ENCODE peak calls at places on chromosomes 7 and 10, in eight cellular contexts. D, C, W, J, N, P, I and E are unnamed samples.

GRCh38 chr10:35639651-35640311 is 2.3 kb downstream of the FZD8 start:
- DNase-seq in I (peak), D (peak), J (peak), N (no peak), W (peak), P (no peak), C (peak), E (peak)

GRCh38 chr7:24378871-24379608 is 95.0 kb downstream of the NPY start:
- DNase-seq in W (no peak), D (no peak), J (no peak), N (no peak), P (peak), I (no peak), C (no peak), E (peak)

GRCh38 chr10:11869743-11870460 is 46.7 kb downstream of the PROSER2 start:
- DNase-seq in N (no peak), C (no peak), J (no peak), D (no peak), P (no peak), W (peak), I (peak), E (no peak)

GRCh38 chr7:107068156-107068555 is 23.7 kb downstream of the PRKAR2B start:
- DNase-seq in D (no peak), I (no peak), W (no peak), P (no peak), N (no peak), J (no peak), C (no peak), E (no peak)

GRCh38 chr10:96285331-96285752 is 14.0 kb upstream of the BLNK start:
- DNase-seq in I (no peak), D (no peak), J (peak), C (no peak), N (no peak), W (no peak), P (no peak), E (no peak)

GRCh38 chr10:3251172-3251571 is 78.6 kb upstream of the PITRM1 start:
- DNase-seq in P (no peak), W (no peak), I (no peak), J (no peak), C (no peak), D (no peak), N (no peak), E (no peak)

GRCh38 chr10:126242352-126243260 is 145.7 kb downstream of the ADAM12 start:
- DNase-seq in W (no peak), N (no peak), I (peak), P (no peak), J (no peak), C (no peak), D (peak), E (no peak)

GRCh38 chr7:2521952-2522591 is 2.5 kb downstream of the LFNG start:
- DNase-seq in D (no peak), N (no peak), I (no peak), C (no peak), W (peak), J (peak), P (no peak), E (peak)

GRCh38 chr10:78889536-78890063 is 179.2 kb upstream of the ZMIZ1 start:
- DNase-seq in D (no peak), N (no peak), J (no peak), C (no peak), P (peak), I (no peak), W (no peak), E (no peak)

GRCh38 chr7:89887489-89887888 is 266.8 kb upstream of the STEAP1 start:
- DNase-seq in N (no peak), P (no peak), W (no peak), J (no peak), D (no peak), C (no peak), I (no peak), E (no peak)

GRCh38 chr10:119444866-119445265 is 97.7 kb downstream of the RGS10 start:
- DNase-seq in C (no peak), D (no peak), N (no peak), J (no peak), P (no peak), W (peak), I (no peak), E (no peak)

GRCh38 chr10:131553581-131553980 is 242.1 kb upstream of the TCERG1L start:
- DNase-seq in D (no peak), I (no peak), W (no peak), J (no peak), C (peak), N (no peak), P (no peak), E (no peak)

GRCh38 chr7:94295805-94296204 is 98.9 kb upstream of the COL1A2 start:
- DNase-seq in C (no peak), D (peak), P (no peak), I (peak), W (no peak), J (no peak), N (no peak), E (peak)

GRCh38 chr10:108663551-108663950 is 1259.8 kb downstream of the XPNPEP1 start:
- DNase-seq in I (no peak), N (no peak), C (no peak), P (no peak), D (no peak), W (no peak), J (no peak), E (no peak)

GRCh38 chr10:114520453-114520852 is 116.2 kb upstream of the AFAP1L2 start:
- DNase-seq in J (no peak), C (no peak), W (no peak), D (no peak), N (no peak), I (no peak), P (no peak), E (peak)

GRCh38 chr7:130345725-130346124 is 1.1 kb downstream of the CPA5 start:
- DNase-seq in P (no peak), W (no peak), N (no peak), J (no peak), I (no peak), D (no peak), C (no peak), E (no peak)

GRCh38 chr10:79136227-79137005 is 67.7 kb downstream of the ZMIZ1 start:
- DNase-seq in C (no peak), W (no peak), N (no peak), I (no peak), P (no peak), D (no peak), J (no peak), E (no peak)

GRCh38 chr10:4043897-4044296 is 258.9 kb upstream of the KLF6 start:
- DNase-seq in D (no peak), J (no peak), W (no peak), I (no peak), C (no peak), N (no peak), P (no peak), E (no peak)

GRCh38 chr10:78934499-78934898 is 134.3 kb upstream of the ZMIZ1 start:
- DNase-seq in P (no peak), W (no peak), N (no peak), I (no peak), J (no peak), C (no peak), D (no peak), E (no peak)

GRCh38 chr7:46930336-46930735 is 651.6 kb downstream of the TNS3 start:
- DNase-seq in D (peak), P (no peak), I (no peak), N (peak), J (no peak), C (no peak), W (no peak), E (peak)

GRCh38 chr10:7409732-7410168 is 1.1 kb downstream of the SFMBT2 start:
- DNase-seq in C (no peak), W (no peak), N (no peak), P (no peak), D (peak), I (peak), J (no peak), E (no peak)

GRCh38 chr7:157278791-157279678 is 57.8 kb upstream of the DNAJB6 start:
- DNase-seq in D (no peak), C (peak), J (peak), N (no peak), P (no peak), I (peak), W (peak), E (no peak)

GRCh38 chr7:74176555-74176954 is 2.4 kb downstream of the EIF4H start:
- DNase-seq in D (no peak), I (no peak), W (no peak), P (no peak), C (no peak), N (no peak), J (no peak), E (no peak)
- TF ChIP-seq EP300 in D (no peak), I (no peak), W (no peak), P (no peak), C (no peak), N (no peak), J (no peak), E (no peak)

GRCh38 chr7:147415991-147416390 is 1174.6 kb upstream of the C7orf33 start:
- DNase-seq in W (no peak), D (no peak), C (no peak), I (no peak), N (no peak), J (no peak), P (no peak), E (no peak)
- TF ChIP-seq EP300 in W (no peak), D (no peak), C (no peak), I (no peak), N (no peak), J (no peak), P (no peak), E (no peak)

DNA sequence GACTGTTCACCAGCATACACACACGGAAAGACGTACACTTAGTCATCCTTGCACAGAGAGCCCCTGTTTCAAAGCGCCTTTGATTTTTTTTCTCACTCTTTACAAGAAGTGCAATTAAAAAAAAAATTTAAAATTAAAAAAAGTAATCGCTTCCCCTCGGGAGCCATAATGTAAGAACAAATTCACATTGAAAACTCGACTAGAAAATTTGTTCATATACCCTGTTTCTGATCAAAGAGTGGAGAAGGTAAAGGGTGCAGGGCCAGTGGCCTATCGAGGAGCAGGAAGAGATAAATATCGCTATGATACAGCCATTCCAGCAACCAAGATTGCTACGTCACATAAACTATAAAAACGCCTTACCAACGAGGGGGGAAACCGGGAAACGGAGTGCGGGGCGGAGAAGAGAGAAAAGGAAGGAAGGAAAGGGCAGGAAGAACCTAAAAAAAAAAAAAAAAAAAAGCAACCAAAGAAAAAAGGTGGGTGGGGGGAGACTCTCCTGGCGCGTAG is 5.0 kb upstream of the HOXA2 start:
- DNase-seq in I (no peak), C (no peak), J (peak), D (no peak), P (no peak), N (no peak), W (no peak), E (no peak)
- TF ChIP-seq EP300 in I (no peak), C (no peak), J (no peak), D (no peak), P (no peak), N (no peak), W (no peak), E (no peak)

GRCh38 chr7:141242568-141242967 is 168.7 kb downstream of the TMEM178B start:
- DNase-seq in D (no peak), N (no peak), C (no peak), J (no peak), W (no peak), I (no peak), P (no peak), E (no peak)

GRCh38 chr7:141238546-141239218 is 164.8 kb downstream of the TMEM178B start:
- DNase-seq in P (no peak), J (no peak), D (no peak), W (no peak), I (no peak), N (no peak), C (no peak), E (no peak)

GRCh38 chr7:141243368-141243767 is 169.5 kb downstream of the TMEM178B start:
- DNase-seq in P (no peak), I (no peak), D (no peak), C (no peak), J (no peak), W (no peak), N (no peak), E (no peak)

GRCh38 chr7:141244466-141244865 is 170.6 kb downstream of the TMEM178B start:
- DNase-seq in P (no peak), I (no peak), N (no peak), J (no peak), C (no peak), W (no peak), D (no peak), E (no peak)

GRCh38 chr7:141239661-141240060 is 165.8 kb downstream of the TMEM178B start:
- DNase-seq in J (no peak), C (no peak), D (no peak), N (no peak), I (no peak), P (no peak), W (no peak), E (no peak)
- TF ChIP-seq EP300 in J (no peak), C (no peak), D (no peak), N (no peak), I (no peak), P (no peak), W (no peak), E (no peak)

GRCh38 chr10:124652701-124653100 is 91.5 kb downstream of the FAM53B start:
- DNase-seq in N (no peak), D (no peak), C (no peak), I (no peak), P (no peak), W (no peak), J (no peak), E (no peak)

GRCh38 chr10:124655191-124656112 is 88.7 kb downstream of the FAM53B start:
- DNase-seq in C (no peak), N (no peak), W (no peak), D (no peak), J (no peak), I (no peak), P (no peak), E (no peak)

GRCh38 chr10:124654686-124655085 is 89.5 kb downstream of the FAM53B start:
- DNase-seq in I (no peak), D (no peak), J (no peak), C (no peak), N (no peak), P (no peak), W (no peak), E (no peak)

GRCh38 chr10:124653311-124653710 is 90.9 kb downstream of the FAM53B start:
- DNase-seq in D (no peak), J (no peak), C (no peak), I (no peak), P (no peak), N (no peak), W (no peak), E (no peak)

GRCh38 chr10:124653811-124654651 is 90.1 kb downstream of the FAM53B start:
- DNase-seq in N (no peak), C (peak), P (no peak), W (no peak), D (no peak), J (no peak), I (no peak), E (no peak)
- TF ChIP-seq EP300 in N (no peak), C (no peak), P (no peak), W (no peak), D (no peak), J (no peak), I (no peak), E (no peak)

GRCh38 chr10:49176310-49177268 is 11.6 kb downstream of the TMEM273 start:
- DNase-seq in D (no peak), W (no peak), C (no peak), I (no peak), J (no peak), N (no peak), P (peak), E (no peak)
- TF ChIP-seq EP300 in D (no peak), W (no peak), C (no peak), I (no peak), J (no peak), N (no peak), P (no peak), E (no peak)